ENCODE peak calls at places on chromosomes 16 and 17, in seven cellular contexts. E is H1, P is IMR-90, B is mesendoderm, Q is neuronal stem cell, A is mesenchymal stem cell, R is trophoblast cell. Y is an unnamed sample.

GRCh38 chr16:77304883-77305282 is 105.7 kb downstream of the SYCE1L start:
- DNase-seq in E (no peak), P (no peak), B (no peak), Q (no peak), A (no peak), R (no peak), Y (no peak)

GRCh38 chr16:87631067-87631466 is 28.8 kb downstream of the JPH3 start:
- DNase-seq in E (no peak), P (no peak), B (no peak), Q (no peak), A (no peak), R (no peak), Y (no peak)

GRCh38 chr17:66364508-66365203 is 62.2 kb downstream of the PRKCA start:
- DNase-seq in E (no peak), P (no peak), B (no peak), Q (no peak), A (no peak), R (no peak), Y (no peak)

GRCh38 chr17:55722742-55723487 is at the start of gene TMEM100:
- DNase-seq in E (no peak), P (peak), B (peak), Q (no peak), A (peak), R (no peak), Y (no peak)

GRCh38 chr16:88639231-88640038 is 1.1 kb downstream of the IL17C start:
- DNase-seq in E (no peak), P (no peak), B (peak), Q (no peak), A (no peak), R (peak), Y (peak)

GRCh38 chr17:44005527-44005864 is 1.1 kb downstream of the NAGS start:
- DNase-seq in E (no peak), P (no peak), B (no peak), Q (no peak), A (no peak), R (no peak), Y (no peak)

GRCh38 chr17:32520737-32521399 is 34.1 kb downstream of the CDK5R1 start:
- DNase-seq in E (no peak), P (no peak), B (peak), Q (no peak), A (no peak), R (no peak), Y (no peak)

GRCh38 chr16:80883159-80883642 is 78.8 kb upstream of the CDYL2 start:
- DNase-seq in E (no peak), P (no peak), B (no peak), Q (no peak), A (no peak), R (no peak), Y (no peak)

GRCh38 chr16:57616871-57617270 is 11.6 kb upstream of the ADGRG1 start:
- DNase-seq in E (no peak), P (no peak), B (no peak), Q (no peak), A (no peak), R (no peak), Y (peak)

GRCh38 chr17:49252148-49252682 is 21.6 kb upstream of the PHOSPHO1 start:
- DNase-seq in E (no peak), P (no peak), B (peak), Q (no peak), A (peak), R (peak), Y (no peak)

GRCh38 chr16:73209190-73209589 is 161.3 kb upstream of the ZFHX3 start:
- DNase-seq in E (no peak), P (no peak), B (no peak), Q (no peak), A (no peak), R (no peak), Y (no peak)

GRCh38 chr16:73202176-73202729 is 154.3 kb upstream of the ZFHX3 start:
- DNase-seq in E (no peak), P (peak), B (no peak), Q (no peak), A (no peak), R (no peak), Y (no peak)

GRCh38 chr16:73204359-73205152 is 156.6 kb upstream of the ZFHX3 start:
- DNase-seq in E (no peak), P (no peak), B (no peak), Q (no peak), A (no peak), R (no peak), Y (no peak)

GRCh38 chr16:73206306-73206705 is 158.4 kb upstream of the ZFHX3 start:
- DNase-seq in E (no peak), P (peak), B (no peak), Q (no peak), A (no peak), R (no peak), Y (no peak)

DNA sequence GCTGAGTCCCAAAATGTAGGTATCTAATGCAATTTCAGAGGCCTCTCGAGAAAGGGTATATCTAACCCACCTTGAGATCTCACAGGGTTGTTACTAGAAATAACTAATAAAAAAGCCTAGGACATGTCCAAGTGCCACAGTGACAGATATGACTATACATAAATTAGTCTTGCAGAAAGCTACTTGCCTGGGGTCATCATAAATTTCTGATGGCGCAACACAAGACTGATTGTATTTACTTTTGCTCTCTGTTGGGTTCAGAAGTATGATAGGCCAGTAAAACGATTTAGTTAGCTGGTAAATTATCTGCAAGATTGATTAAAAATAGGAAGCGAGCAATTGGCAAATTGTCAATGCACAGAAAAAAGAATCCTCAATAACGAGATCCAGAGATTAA is 157.2 kb upstream of the ZFHX3 start:
- DNase-seq in E (no peak), P (no peak), B (no peak), Q (no peak), A (no peak), R (no peak), Y (no peak)
- H2BK5ac ChIP-seq in E (no peak), P (no peak), B (no peak), Q (no peak), A (no peak), R (no peak), Y (no peak)

GRCh38 chr17:1054656-1055055 is 57.7 kb downstream of the TIMM22 start:
- DNase-seq in E (no peak), P (no peak), B (no peak), Q (no peak), A (no peak), R (no peak), Y (no peak)
- H2BK5ac ChIP-seq in E (no peak), P (no peak), B (no peak), Q (no peak), A (no peak), R (no peak), Y (no peak)

GRCh38 chr16:78593352-78593751 is 493.9 kb downstream of the WWOX start:
- DNase-seq in E (no peak), P (no peak), B (no peak), Q (no peak), A (no peak), R (no peak), Y (no peak)
- H2BK5ac ChIP-seq in E (no peak), P (no peak), B (no peak), Q (no peak), A (no peak), R (no peak), Y (no peak)

DNA sequence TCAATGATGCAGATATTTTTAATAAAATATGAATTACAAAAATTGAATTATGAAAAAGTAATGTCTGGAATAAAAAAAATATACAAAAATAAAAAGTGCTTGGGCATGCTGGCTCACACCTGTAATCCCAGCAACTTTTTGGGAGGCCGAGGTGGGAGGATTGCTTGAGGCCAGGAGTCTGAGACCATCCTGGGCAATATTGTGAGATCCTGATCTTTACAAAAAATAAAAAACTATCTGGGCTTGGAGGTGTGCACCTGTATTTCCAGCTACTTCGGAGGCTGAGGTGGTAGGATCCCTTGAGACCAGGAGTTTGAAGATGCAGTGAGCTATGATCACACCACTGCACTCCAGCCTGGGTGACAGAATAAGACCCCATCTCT is 141.8 kb downstream of the NPIPB5 start:
- DNase-seq in E (no peak), P (no peak), B (no peak), Q (no peak), A (no peak), R (no peak), Y (peak)
- H2BK5ac ChIP-seq in E (no peak), P (no peak), B (no peak), Q (no peak), A (no peak), R (no peak), Y (no peak)

GRCh38 chr16:79844603-79845002 is 244.1 kb upstream of the MAF start:
- DNase-seq in E (no peak), P (no peak), B (no peak), Q (no peak), A (no peak), R (no peak), Y (no peak)
- H2BK5ac ChIP-seq in E (no peak), P (no peak), B (no peak), Q (no peak), A (no peak), R (no peak), Y (no peak)

GRCh38 chr16:9088848-9089247 is 2.6 kb upstream of the HAPSTR1 start:
- DNase-seq in E (no peak), P (no peak), B (no peak), Q (no peak), A (no peak), R (no peak), Y (no peak)

GRCh38 chr16:9090101-9090959 is 1.1 kb upstream of the HAPSTR1 start:
- DNase-seq in E (no peak), P (no peak), B (peak), Q (peak), A (peak), R (peak), Y (peak)

GRCh38 chr16:9090960-9091866 is at the start of gene HAPSTR1:
- DNase-seq in E (peak), P (peak), B (peak), Q (peak), A (peak), R (peak), Y (peak)

GRCh38 chr16:9091867-9092281 is 430 bp downstream of the HAPSTR1 start:
- DNase-seq in E (no peak), P (no peak), B (peak), Q (peak), A (peak), R (peak), Y (no peak)

GRCh38 chr16:9089660-9090059 is 1.8 kb upstream of the HAPSTR1 start:
- DNase-seq in E (no peak), P (no peak), B (no peak), Q (no peak), A (no peak), R (no peak), Y (no peak)
- H2BK5ac ChIP-seq in E (peak), P (no peak), B (no peak), Q (no peak), A (no peak), R (no peak), Y (no peak)

GRCh38 chr17:81341347-81342061 is 46.4 kb upstream of the SLC38A10 start:
- DNase-seq in E (no peak), P (no peak), B (no peak), Q (no peak), A (peak), R (no peak), Y (peak)

GRCh38 chr17:81342700-81343070 is 47.6 kb upstream of the SLC38A10 start:
- DNase-seq in E (no peak), P (no peak), B (peak), Q (no peak), A (no peak), R (no peak), Y (peak)

GRCh38 chr17:81339502-81340296 is 44.6 kb upstream of the SLC38A10 start:
- DNase-seq in E (no peak), P (no peak), B (peak), Q (no peak), A (peak), R (no peak), Y (peak)

GRCh38 chr17:81340606-81341346 is 45.7 kb upstream of the SLC38A10 start:
- DNase-seq in E (no peak), P (no peak), B (no peak), Q (no peak), A (peak), R (no peak), Y (peak)

GRCh38 chr17:81342062-81342699 is 47.1 kb upstream of the SLC38A10 start:
- DNase-seq in E (no peak), P (no peak), B (no peak), Q (no peak), A (peak), R (no peak), Y (no peak)
- H2BK5ac ChIP-seq in E (no peak), P (peak), B (peak), Q (peak), A (peak), R (no peak), Y (no peak)